ENCODE peak calls at places on chromosomes 5 and 9, in nine cellular contexts. One of them, this sample, is unnamed.

GRCh38 chr9:130267930-130268329 is 2.4 kb downstream of the HMCN2 start:
- DNase-seq in choroid plexus epithelial cell: no peak
- DNase-seq in progenitor cell of endocrine pancreas: no peak
- DNase-seq in foreskin fibroblast: no peak
- DNase-seq in brain microvascular endothelial cell: no peak
- DNase-seq in RWPE1: no peak
- DNase-seq in right atrium auricular region: no peak
- DNase-seq in ovary: no peak
- DNase-seq in upper lobe of right lung: no peak
- DNase-seq in this sample: no peak

GRCh38 chr5:122507581-122507980 is 195.5 kb downstream of the SNCAIP start:
- DNase-seq in choroid plexus epithelial cell: no peak
- DNase-seq in progenitor cell of endocrine pancreas: no peak
- DNase-seq in foreskin fibroblast: no peak
- DNase-seq in brain microvascular endothelial cell: peak; percentile 5
- DNase-seq in RWPE1: peak; percentile 34
- DNase-seq in right atrium auricular region: no peak
- DNase-seq in ovary: no peak
- DNase-seq in upper lobe of right lung: no peak
- DNase-seq in this sample: no peak

GRCh38 chr9:33465596-33466564 is 7.8 kb downstream of the NOL6 start:
- DNase-seq in choroid plexus epithelial cell: no peak
- DNase-seq in progenitor cell of endocrine pancreas: no peak
- DNase-seq in foreskin fibroblast: no peak
- DNase-seq in brain microvascular endothelial cell: no peak
- DNase-seq in RWPE1: no peak
- DNase-seq in right atrium auricular region: no peak
- DNase-seq in ovary: no peak
- DNase-seq in upper lobe of right lung: peak; percentile 52
- DNase-seq in this sample: peak; percentile 32

GRCh38 chr9:112174965-112175795 is at the start of gene SUSD1:
- DNase-seq in choroid plexus epithelial cell: no peak
- DNase-seq in progenitor cell of endocrine pancreas: peak; percentile 42
- DNase-seq in foreskin fibroblast: peak; percentile 51
- DNase-seq in brain microvascular endothelial cell: no peak
- DNase-seq in RWPE1: peak; percentile 57
- DNase-seq in right atrium auricular region: peak; percentile 64
- DNase-seq in ovary: peak; percentile 36
- DNase-seq in upper lobe of right lung: peak; percentile 76
- DNase-seq in this sample: peak; percentile 75

GRCh38 chr5:151250346-151251000 is 2.5 kb upstream of the GM2A start:
- DNase-seq in choroid plexus epithelial cell: no peak
- DNase-seq in progenitor cell of endocrine pancreas: no peak
- DNase-seq in foreskin fibroblast: no peak
- DNase-seq in brain microvascular endothelial cell: no peak
- DNase-seq in RWPE1: no peak
- DNase-seq in right atrium auricular region: no peak
- DNase-seq in ovary: no peak
- DNase-seq in upper lobe of right lung: no peak
- DNase-seq in this sample: no peak

GRCh38 chr9:136823136-136824046 is 15.6 kb downstream of the RABL6 start:
- DNase-seq in choroid plexus epithelial cell: no peak
- DNase-seq in progenitor cell of endocrine pancreas: no peak
- DNase-seq in foreskin fibroblast: no peak
- DNase-seq in brain microvascular endothelial cell: no peak
- DNase-seq in RWPE1: no peak
- DNase-seq in right atrium auricular region: no peak
- DNase-seq in ovary: no peak
- DNase-seq in upper lobe of right lung: no peak
- DNase-seq in this sample: no peak

GRCh38 chr9:132472599-132472998 is 62.6 kb downstream of the CFAP77 start:
- DNase-seq in choroid plexus epithelial cell: no peak
- DNase-seq in progenitor cell of endocrine pancreas: no peak
- DNase-seq in foreskin fibroblast: no peak
- DNase-seq in brain microvascular endothelial cell: no peak
- DNase-seq in RWPE1: no peak
- DNase-seq in right atrium auricular region: no peak
- DNase-seq in ovary: no peak
- DNase-seq in upper lobe of right lung: no peak
- DNase-seq in this sample: no peak

GRCh38 chr9:125393426-125393825 is 131.8 kb downstream of the GAPVD1 start:
- DNase-seq in choroid plexus epithelial cell: peak; percentile 16
- DNase-seq in progenitor cell of endocrine pancreas: no peak
- DNase-seq in foreskin fibroblast: peak; percentile 51
- DNase-seq in brain microvascular endothelial cell: peak; percentile 6
- DNase-seq in RWPE1: peak; percentile 68
- DNase-seq in right atrium auricular region: no peak
- DNase-seq in ovary: no peak
- DNase-seq in upper lobe of right lung: no peak
- DNase-seq in this sample: no peak

GRCh38 chr9:137441289-137441934 is at the start of gene ENTPD8:
- DNase-seq in choroid plexus epithelial cell: no peak
- DNase-seq in progenitor cell of endocrine pancreas: peak; percentile 83
- DNase-seq in foreskin fibroblast: no peak
- DNase-seq in brain microvascular endothelial cell: no peak
- DNase-seq in RWPE1: peak; percentile 70
- DNase-seq in right atrium auricular region: no peak
- DNase-seq in ovary: peak; percentile 53
- DNase-seq in upper lobe of right lung: peak; percentile 83
- DNase-seq in this sample: peak; percentile 67

GRCh38 chr5:115378754-115379153 is 82.3 kb upstream of the CCDC112 start:
- DNase-seq in choroid plexus epithelial cell: no peak
- DNase-seq in progenitor cell of endocrine pancreas: no peak
- DNase-seq in foreskin fibroblast: no peak
- DNase-seq in brain microvascular endothelial cell: no peak
- DNase-seq in RWPE1: no peak
- DNase-seq in right atrium auricular region: no peak
- DNase-seq in ovary: no peak
- DNase-seq in upper lobe of right lung: no peak
- DNase-seq in this sample: no peak

GRCh38 chr5:115372121-115372520 is 75.7 kb upstream of the CCDC112 start:
- DNase-seq in choroid plexus epithelial cell: peak; percentile 32
- DNase-seq in progenitor cell of endocrine pancreas: no peak
- DNase-seq in foreskin fibroblast: peak; percentile 61
- DNase-seq in brain microvascular endothelial cell: no peak
- DNase-seq in RWPE1: no peak
- DNase-seq in right atrium auricular region: no peak
- DNase-seq in ovary: no peak
- DNase-seq in upper lobe of right lung: no peak
- DNase-seq in this sample: no peak

GRCh38 chr5:115375922-115376321 is 79.5 kb upstream of the CCDC112 start:
- DNase-seq in choroid plexus epithelial cell: peak; percentile 43
- DNase-seq in progenitor cell of endocrine pancreas: no peak
- DNase-seq in foreskin fibroblast: peak; percentile 38
- DNase-seq in brain microvascular endothelial cell: no peak
- DNase-seq in RWPE1: no peak
- DNase-seq in right atrium auricular region: no peak
- DNase-seq in ovary: no peak
- DNase-seq in upper lobe of right lung: no peak
- DNase-seq in this sample: no peak

GRCh38 chr5:115377468-115378217 is 81.2 kb upstream of the CCDC112 start:
- DNase-seq in choroid plexus epithelial cell: peak; percentile 92
- DNase-seq in progenitor cell of endocrine pancreas: no peak
- DNase-seq in foreskin fibroblast: peak; percentile 89
- DNase-seq in brain microvascular endothelial cell: peak; percentile 69
- DNase-seq in RWPE1: peak; percentile 78
- DNase-seq in right atrium auricular region: no peak
- DNase-seq in ovary: no peak
- DNase-seq in upper lobe of right lung: no peak
- DNase-seq in this sample: peak; percentile 36

DNA sequence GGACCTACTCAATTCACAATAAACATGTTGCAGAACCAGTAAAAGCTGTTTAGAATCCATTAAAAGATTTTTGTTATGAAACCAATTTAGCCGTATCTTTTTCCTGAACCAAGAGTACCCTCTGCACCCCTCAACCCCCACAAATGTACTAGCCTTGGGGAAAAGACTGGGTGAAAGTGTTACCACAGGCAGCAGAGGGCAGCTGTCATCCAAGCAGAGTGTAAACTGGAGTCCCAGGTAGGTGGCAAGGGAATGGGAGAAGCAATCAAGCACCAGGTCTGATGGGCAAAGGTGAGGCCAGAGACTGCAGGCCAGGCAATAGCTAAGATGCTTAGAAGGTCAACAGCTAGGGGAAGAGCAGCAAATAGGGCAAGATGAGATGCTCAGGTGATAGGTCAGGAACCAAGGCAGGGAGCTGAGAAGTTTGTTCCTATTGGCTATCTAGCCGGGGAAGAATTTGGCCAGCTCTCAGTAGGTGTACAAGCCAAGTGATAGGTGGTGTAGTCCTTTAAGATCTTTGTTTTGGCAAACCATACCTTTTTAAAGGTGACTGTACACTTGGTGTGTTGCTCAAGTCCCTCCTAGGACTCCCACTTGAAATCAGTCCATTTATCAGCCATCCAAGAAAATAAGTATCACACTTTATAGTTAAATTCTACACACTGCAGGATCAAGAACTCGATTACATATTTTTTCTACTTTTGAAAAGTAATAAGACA is 77.8 kb upstream of the CCDC112 start:
- DNase-seq in choroid plexus epithelial cell: no peak
- DNase-seq in progenitor cell of endocrine pancreas: no peak
- DNase-seq in foreskin fibroblast: no peak
- DNase-seq in brain microvascular endothelial cell: no peak
- DNase-seq in RWPE1: no peak
- DNase-seq in right atrium auricular region: no peak
- DNase-seq in ovary: no peak
- DNase-seq in upper lobe of right lung: no peak
- DNase-seq in this sample: no peak
- TF ChIP-seq CTCF in choroid plexus epithelial cell: peak; percentile 33
- TF ChIP-seq CTCF in progenitor cell of endocrine pancreas: no peak
- TF ChIP-seq CTCF in foreskin fibroblast: no peak
- TF ChIP-seq CTCF in brain microvascular endothelial cell: peak; percentile 37
- TF ChIP-seq CTCF in RWPE1: no peak
- TF ChIP-seq CTCF in right atrium auricular region: no peak
- TF ChIP-seq CTCF in ovary: no peak
- TF ChIP-seq CTCF in upper lobe of right lung: no peak
- TF ChIP-seq CTCF in this sample: no peak

DNA sequence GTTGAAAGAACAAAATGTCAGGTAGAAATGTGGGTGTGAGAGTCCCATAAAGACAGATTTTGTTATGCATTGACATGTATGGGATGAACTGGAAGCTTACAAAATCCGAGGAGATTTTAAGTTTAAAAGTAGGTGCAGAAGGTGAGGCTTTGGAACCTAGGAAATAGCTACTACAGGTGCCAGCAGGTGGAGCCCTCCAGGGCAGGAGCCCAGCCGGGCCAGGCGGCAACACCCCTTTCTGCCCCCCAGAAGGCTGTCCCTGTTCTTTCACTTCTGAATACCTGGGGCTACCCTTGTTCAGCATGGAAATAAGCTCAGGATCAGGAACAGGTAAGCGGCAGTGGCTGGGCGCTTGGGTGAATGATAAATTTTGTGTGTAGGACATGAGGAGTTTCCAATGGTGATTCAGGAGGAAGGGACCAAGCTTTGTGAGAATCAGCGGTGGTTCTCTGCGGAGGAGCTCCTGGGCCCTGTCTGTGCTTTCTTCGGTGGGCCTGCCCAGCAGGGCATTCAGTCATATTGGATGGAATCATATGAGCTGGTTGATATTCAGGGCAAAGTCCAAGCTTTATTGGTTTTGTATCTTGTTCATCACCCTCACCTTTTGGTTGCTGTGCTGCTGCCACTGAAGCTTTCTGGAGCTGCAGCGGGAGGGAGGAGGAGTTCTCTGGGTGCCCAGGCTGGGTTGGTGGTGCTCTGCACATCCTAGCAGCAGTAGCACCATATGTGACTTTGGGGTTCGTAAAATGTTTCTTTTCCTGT is 12.3 kb downstream of the PCBD2 start:
- DNase-seq in choroid plexus epithelial cell: no peak
- DNase-seq in progenitor cell of endocrine pancreas: no peak
- DNase-seq in foreskin fibroblast: no peak
- DNase-seq in brain microvascular endothelial cell: no peak
- DNase-seq in RWPE1: peak; percentile 31
- DNase-seq in right atrium auricular region: no peak
- DNase-seq in ovary: no peak
- DNase-seq in upper lobe of right lung: no peak
- DNase-seq in this sample: no peak
- TF ChIP-seq CTCF in choroid plexus epithelial cell: peak; percentile 43
- TF ChIP-seq CTCF in progenitor cell of endocrine pancreas: peak; percentile 61
- TF ChIP-seq CTCF in foreskin fibroblast: peak; percentile 2
- TF ChIP-seq CTCF in brain microvascular endothelial cell: peak; percentile 44
- TF ChIP-seq CTCF in RWPE1: peak; percentile 64
- TF ChIP-seq CTCF in right atrium auricular region: no peak
- TF ChIP-seq CTCF in ovary: no peak
- TF ChIP-seq CTCF in upper lobe of right lung: no peak
- TF ChIP-seq CTCF in this sample: no peak

GRCh38 chr5:98750693-98751092 is 22.8 kb upstream of the RGMB start:
- DNase-seq in choroid plexus epithelial cell: peak; percentile 58
- DNase-seq in progenitor cell of endocrine pancreas: no peak
- DNase-seq in foreskin fibroblast: no peak
- DNase-seq in brain microvascular endothelial cell: no peak
- DNase-seq in RWPE1: no peak
- DNase-seq in right atrium auricular region: no peak
- DNase-seq in ovary: no peak
- DNase-seq in upper lobe of right lung: no peak
- DNase-seq in this sample: no peak
- TF ChIP-seq CTCF in choroid plexus epithelial cell: peak; percentile 69
- TF ChIP-seq CTCF in progenitor cell of endocrine pancreas: peak; percentile 53
- TF ChIP-seq CTCF in foreskin fibroblast: no peak
- TF ChIP-seq CTCF in brain microvascular endothelial cell: peak; percentile 62
- TF ChIP-seq CTCF in RWPE1: peak; percentile 41
- TF ChIP-seq CTCF in right atrium auricular region: no peak
- TF ChIP-seq CTCF in ovary: no peak
- TF ChIP-seq CTCF in upper lobe of right lung: peak; percentile 29
- TF ChIP-seq CTCF in this sample: peak; percentile 28

GRCh38 chr9:5899292-5899691 is 8.6 kb downstream of the MLANA start:
- DNase-seq in choroid plexus epithelial cell: peak; percentile 44
- DNase-seq in progenitor cell of endocrine pancreas: no peak
- DNase-seq in foreskin fibroblast: no peak
- DNase-seq in brain microvascular endothelial cell: no peak
- DNase-seq in RWPE1: no peak
- DNase-seq in right atrium auricular region: no peak
- DNase-seq in ovary: no peak
- DNase-seq in upper lobe of right lung: no peak
- DNase-seq in this sample: no peak
- TF ChIP-seq CTCF in choroid plexus epithelial cell: peak; percentile 64
- TF ChIP-seq CTCF in progenitor cell of endocrine pancreas: no peak
- TF ChIP-seq CTCF in foreskin fibroblast: no peak
- TF ChIP-seq CTCF in brain microvascular endothelial cell: peak; percentile 46
- TF ChIP-seq CTCF in RWPE1: no peak
- TF ChIP-seq CTCF in right atrium auricular region: no peak
- TF ChIP-seq CTCF in ovary: no peak
- TF ChIP-seq CTCF in upper lobe of right lung: peak; percentile 14
- TF ChIP-seq CTCF in this sample: peak; percentile 25

This sample was measured in GM13976.